ENCODE peak calls at places on chromosomes 11 and 22, in nine cellular contexts. One of them, this sample, is unnamed. For H3K4me1, the result is how much of the 10 kb centered on the place peaks cover.

GRCh38 chr11:1458340-1459218 is 28.0 kb downstream of the MOB2 start:
- DNase-seq in endodermal cell: peak
- DNase-seq in H1: no peak
- DNase-seq in A549: peak
- DNase-seq in left ventricle myocardium inferior: peak
- DNase-seq in naive thymus-derived CD4-positive, alpha-beta T cell: no peak
- DNase-seq in prostate gland: peak
- DNase-seq in upper lobe of right lung: peak
- DNase-seq in aorta: peak
- DNase-seq in this sample: no peak

GRCh38 chr11:35162795-35163194 is 23.8 kb downstream of the CD44 start:
- DNase-seq in endodermal cell: no peak
- DNase-seq in H1: no peak
- DNase-seq in A549: no peak
- DNase-seq in left ventricle myocardium inferior: no peak
- DNase-seq in naive thymus-derived CD4-positive, alpha-beta T cell: no peak
- DNase-seq in prostate gland: no peak
- DNase-seq in upper lobe of right lung: no peak
- DNase-seq in aorta: no peak
- DNase-seq in this sample: no peak

GRCh38 chr22:38401336-38402084 is 53.5 kb downstream of the KCNJ4 start:
- DNase-seq in endodermal cell: peak
- DNase-seq in H1: no peak
- DNase-seq in A549: no peak
- DNase-seq in left ventricle myocardium inferior: no peak
- DNase-seq in naive thymus-derived CD4-positive, alpha-beta T cell: no peak
- DNase-seq in prostate gland: no peak
- DNase-seq in upper lobe of right lung: peak
- DNase-seq in aorta: peak
- DNase-seq in this sample: no peak

GRCh38 chr11:66906077-66906929 is 49.4 kb downstream of the LRFN4 start:
- DNase-seq in endodermal cell: peak
- DNase-seq in H1: no peak
- DNase-seq in A549: peak
- DNase-seq in left ventricle myocardium inferior: peak
- DNase-seq in naive thymus-derived CD4-positive, alpha-beta T cell: no peak
- DNase-seq in prostate gland: no peak
- DNase-seq in upper lobe of right lung: no peak
- DNase-seq in aorta: peak
- DNase-seq in this sample: no peak

GRCh38 chr22:19853058-19853878 is 1.4 kb downstream of the GNB1L start:
- DNase-seq in endodermal cell: no peak
- DNase-seq in H1: no peak
- DNase-seq in A549: no peak
- DNase-seq in left ventricle myocardium inferior: no peak
- DNase-seq in naive thymus-derived CD4-positive, alpha-beta T cell: no peak
- DNase-seq in prostate gland: no peak
- DNase-seq in upper lobe of right lung: no peak
- DNase-seq in aorta: no peak
- DNase-seq in this sample: no peak

GRCh38 chr11:13486926-13487660 is 8.7 kb downstream of the PTH start:
- DNase-seq in endodermal cell: peak
- DNase-seq in H1: peak
- DNase-seq in A549: peak
- DNase-seq in left ventricle myocardium inferior: peak
- DNase-seq in naive thymus-derived CD4-positive, alpha-beta T cell: peak
- DNase-seq in prostate gland: no peak
- DNase-seq in upper lobe of right lung: peak
- DNase-seq in aorta: peak
- DNase-seq in this sample: no peak

GRCh38 chr11:1397146-1397861 is 7.6 kb downstream of the BRSK2 start:
- DNase-seq in endodermal cell: no peak
- DNase-seq in H1: no peak
- DNase-seq in A549: no peak
- DNase-seq in left ventricle myocardium inferior: no peak
- DNase-seq in naive thymus-derived CD4-positive, alpha-beta T cell: no peak
- DNase-seq in prostate gland: no peak
- DNase-seq in upper lobe of right lung: no peak
- DNase-seq in aorta: no peak
- DNase-seq in this sample: no peak

GRCh38 chr11:109954534-109954933 is 138.7 kb upstream of the ZC3H12C start:
- DNase-seq in endodermal cell: no peak
- DNase-seq in H1: no peak
- DNase-seq in A549: no peak
- DNase-seq in left ventricle myocardium inferior: no peak
- DNase-seq in naive thymus-derived CD4-positive, alpha-beta T cell: no peak
- DNase-seq in prostate gland: no peak
- DNase-seq in upper lobe of right lung: no peak
- DNase-seq in aorta: no peak
- DNase-seq in this sample: no peak

GRCh38 chr11:81700061-81700460 is 1033.6 kb downstream of the FAM181B start:
- DNase-seq in endodermal cell: no peak
- DNase-seq in H1: no peak
- DNase-seq in A549: no peak
- DNase-seq in left ventricle myocardium inferior: no peak
- DNase-seq in naive thymus-derived CD4-positive, alpha-beta T cell: no peak
- DNase-seq in prostate gland: no peak
- DNase-seq in upper lobe of right lung: no peak
- DNase-seq in aorta: no peak
- DNase-seq in this sample: no peak

GRCh38 chr22:22710719-22711531 is 66.5 kb downstream of the GGTLC2 start:
- DNase-seq in endodermal cell: peak
- DNase-seq in H1: peak
- DNase-seq in A549: peak
- DNase-seq in left ventricle myocardium inferior: peak
- DNase-seq in naive thymus-derived CD4-positive, alpha-beta T cell: peak
- DNase-seq in prostate gland: peak
- DNase-seq in upper lobe of right lung: peak
- DNase-seq in aorta: peak
- DNase-seq in this sample: peak

GRCh38 chr11:60502221-60502775 is 9.7 kb downstream of the MS4A12 start:
- DNase-seq in endodermal cell: no peak
- DNase-seq in H1: no peak
- DNase-seq in A549: no peak
- DNase-seq in left ventricle myocardium inferior: no peak
- DNase-seq in naive thymus-derived CD4-positive, alpha-beta T cell: no peak
- DNase-seq in prostate gland: no peak
- DNase-seq in upper lobe of right lung: no peak
- DNase-seq in aorta: no peak
- DNase-seq in this sample: no peak

GRCh38 chr11:85481862-85482261 is 145.3 kb downstream of the DLG2 start:
- DNase-seq in endodermal cell: no peak
- DNase-seq in H1: no peak
- DNase-seq in A549: no peak
- DNase-seq in left ventricle myocardium inferior: no peak
- DNase-seq in naive thymus-derived CD4-positive, alpha-beta T cell: no peak
- DNase-seq in prostate gland: no peak
- DNase-seq in upper lobe of right lung: no peak
- DNase-seq in aorta: no peak
- DNase-seq in this sample: no peak

GRCh38 chr22:19060356-19061009 is 61.7 kb downstream of the DGCR2 start:
- DNase-seq in endodermal cell: no peak
- DNase-seq in H1: no peak
- DNase-seq in A549: peak
- DNase-seq in left ventricle myocardium inferior: no peak
- DNase-seq in naive thymus-derived CD4-positive, alpha-beta T cell: no peak
- DNase-seq in prostate gland: peak
- DNase-seq in upper lobe of right lung: peak
- DNase-seq in aorta: no peak
- DNase-seq in this sample: no peak

GRCh38 chr11:78379039-78379670 is 38.5 kb downstream of the GAB2 start:
- DNase-seq in endodermal cell: no peak
- DNase-seq in H1: no peak
- DNase-seq in A549: no peak
- DNase-seq in left ventricle myocardium inferior: no peak
- DNase-seq in naive thymus-derived CD4-positive, alpha-beta T cell: no peak
- DNase-seq in prostate gland: no peak
- DNase-seq in upper lobe of right lung: no peak
- DNase-seq in aorta: no peak
- DNase-seq in this sample: no peak

GRCh38 chr11:95512682-95513081 is 276.9 kb downstream of the FAM76B start:
- DNase-seq in endodermal cell: no peak
- DNase-seq in H1: no peak
- DNase-seq in A549: peak
- DNase-seq in left ventricle myocardium inferior: peak
- DNase-seq in naive thymus-derived CD4-positive, alpha-beta T cell: no peak
- DNase-seq in prostate gland: peak
- DNase-seq in upper lobe of right lung: no peak
- DNase-seq in aorta: no peak
- DNase-seq in this sample: peak

GRCh38 chr11:94801866-94802460 is 33.8 kb downstream of the AMOTL1 start:
- DNase-seq in endodermal cell: no peak
- DNase-seq in H1: no peak
- DNase-seq in A549: no peak
- DNase-seq in left ventricle myocardium inferior: no peak
- DNase-seq in naive thymus-derived CD4-positive, alpha-beta T cell: no peak
- DNase-seq in prostate gland: no peak
- DNase-seq in upper lobe of right lung: no peak
- DNase-seq in aorta: no peak
- DNase-seq in this sample: peak

GRCh38 chr11:126112547-126112946 is 49.9 kb upstream of the CDON start:
- DNase-seq in endodermal cell: peak
- DNase-seq in H1: no peak
- DNase-seq in A549: no peak
- DNase-seq in left ventricle myocardium inferior: peak
- DNase-seq in naive thymus-derived CD4-positive, alpha-beta T cell: no peak
- DNase-seq in prostate gland: no peak
- DNase-seq in upper lobe of right lung: no peak
- DNase-seq in aorta: no peak
- DNase-seq in this sample: no peak

GRCh38 chr11:75781831-75782230 is 13.3 kb downstream of the DGAT2 start:
- DNase-seq in endodermal cell: no peak
- DNase-seq in H1: no peak
- DNase-seq in A549: no peak
- DNase-seq in left ventricle myocardium inferior: no peak
- DNase-seq in naive thymus-derived CD4-positive, alpha-beta T cell: no peak
- DNase-seq in prostate gland: no peak
- DNase-seq in upper lobe of right lung: no peak
- DNase-seq in aorta: no peak
- DNase-seq in this sample: no peak

GRCh38 chr11:114152785-114153184 is 93.3 kb downstream of the ZBTB16 start:
- DNase-seq in endodermal cell: no peak
- DNase-seq in H1: no peak
- DNase-seq in A549: no peak
- DNase-seq in left ventricle myocardium inferior: no peak
- DNase-seq in naive thymus-derived CD4-positive, alpha-beta T cell: no peak
- DNase-seq in prostate gland: no peak
- DNase-seq in upper lobe of right lung: no peak
- DNase-seq in aorta: no peak
- DNase-seq in this sample: no peak

GRCh38 chr11:114151631-114152030 is 92.1 kb downstream of the ZBTB16 start:
- DNase-seq in endodermal cell: no peak
- DNase-seq in H1: no peak
- DNase-seq in A549: no peak
- DNase-seq in left ventricle myocardium inferior: no peak
- DNase-seq in naive thymus-derived CD4-positive, alpha-beta T cell: no peak
- DNase-seq in prostate gland: no peak
- DNase-seq in upper lobe of right lung: no peak
- DNase-seq in aorta: no peak
- DNase-seq in this sample: peak

GRCh38 chr11:114150671-114151070 is 91.2 kb downstream of the ZBTB16 start:
- DNase-seq in endodermal cell: no peak
- DNase-seq in H1: no peak
- DNase-seq in A549: no peak
- DNase-seq in left ventricle myocardium inferior: no peak
- DNase-seq in naive thymus-derived CD4-positive, alpha-beta T cell: no peak
- DNase-seq in prostate gland: no peak
- DNase-seq in upper lobe of right lung: no peak
- DNase-seq in aorta: no peak
- DNase-seq in this sample: peak

GRCh38 chr11:114153224-114153623 is 93.7 kb downstream of the ZBTB16 start:
- DNase-seq in endodermal cell: no peak
- DNase-seq in H1: no peak
- DNase-seq in A549: no peak
- DNase-seq in left ventricle myocardium inferior: no peak
- DNase-seq in naive thymus-derived CD4-positive, alpha-beta T cell: no peak
- DNase-seq in prostate gland: no peak
- DNase-seq in upper lobe of right lung: no peak
- DNase-seq in aorta: no peak
- DNase-seq in this sample: peak

GRCh38 chr11:114152162-114152561 is 92.7 kb downstream of the ZBTB16 start:
- DNase-seq in endodermal cell: no peak
- DNase-seq in H1: no peak
- DNase-seq in A549: no peak
- DNase-seq in left ventricle myocardium inferior: no peak
- DNase-seq in naive thymus-derived CD4-positive, alpha-beta T cell: no peak
- DNase-seq in prostate gland: no peak
- DNase-seq in upper lobe of right lung: no peak
- DNase-seq in aorta: no peak
- DNase-seq in this sample: no peak
- H3K4me1 ChIP-seq in endodermal cell: under half
- H3K4me1 ChIP-seq in H1: under half
- H3K4me1 ChIP-seq in A549: under half
- H3K4me1 ChIP-seq in left ventricle myocardium inferior: half or more
- H3K4me1 ChIP-seq in naive thymus-derived CD4-positive, alpha-beta T cell: under half
- H3K4me1 ChIP-seq in prostate gland: under half
- H3K4me1 ChIP-seq in upper lobe of right lung: half or more
- H3K4me1 ChIP-seq in aorta: under half
- H3K4me1 ChIP-seq in this sample: half or more

GRCh38 chr11:128512478-128513127 is 74.8 kb downstream of the ETS1 start:
- DNase-seq in endodermal cell: no peak
- DNase-seq in H1: no peak
- DNase-seq in A549: no peak
- DNase-seq in left ventricle myocardium inferior: no peak
- DNase-seq in naive thymus-derived CD4-positive, alpha-beta T cell: no peak
- DNase-seq in prostate gland: no peak
- DNase-seq in upper lobe of right lung: no peak
- DNase-seq in aorta: no peak
- DNase-seq in this sample: no peak
- H3K4me1 ChIP-seq in endodermal cell: under half
- H3K4me1 ChIP-seq in H1: under half
- H3K4me1 ChIP-seq in A549: half or more
- H3K4me1 ChIP-seq in left ventricle myocardium inferior: half or more
- H3K4me1 ChIP-seq in naive thymus-derived CD4-positive, alpha-beta T cell: half or more
- H3K4me1 ChIP-seq in prostate gland: under half
- H3K4me1 ChIP-seq in upper lobe of right lung: half or more
- H3K4me1 ChIP-seq in aorta: under half
- H3K4me1 ChIP-seq in this sample: half or more

DNA sequence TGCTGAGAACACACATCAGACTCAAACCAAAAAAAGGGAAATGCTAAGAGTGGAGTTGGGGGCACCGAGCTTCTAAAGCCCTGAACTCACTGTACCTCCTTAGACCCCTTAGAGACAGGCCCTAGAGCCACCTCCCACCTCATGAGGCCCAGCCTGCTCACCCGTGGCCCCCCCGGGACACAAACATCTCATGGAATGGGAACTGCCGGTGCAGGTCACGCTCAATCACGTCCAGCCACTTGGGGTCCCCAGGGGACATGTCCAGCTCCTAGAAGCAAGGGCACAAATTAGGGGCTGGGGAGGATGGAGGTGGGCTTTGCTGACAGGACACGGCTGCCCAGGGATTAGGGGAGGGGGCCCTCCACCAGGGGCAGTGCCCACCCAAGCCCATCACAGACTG is 6.3 kb upstream of the CASTOR1 start:
- DNase-seq in endodermal cell: no peak
- DNase-seq in H1: no peak
- DNase-seq in A549: no peak
- DNase-seq in left ventricle myocardium inferior: no peak
- DNase-seq in naive thymus-derived CD4-positive, alpha-beta T cell: no peak
- DNase-seq in prostate gland: no peak
- DNase-seq in upper lobe of right lung: no peak
- DNase-seq in aorta: no peak
- DNase-seq in this sample: no peak
- H3K4me1 ChIP-seq in endodermal cell: under half
- H3K4me1 ChIP-seq in H1: under half
- H3K4me1 ChIP-seq in A549: under half
- H3K4me1 ChIP-seq in left ventricle myocardium inferior: half or more
- H3K4me1 ChIP-seq in naive thymus-derived CD4-positive, alpha-beta T cell: under half
- H3K4me1 ChIP-seq in prostate gland: under half
- H3K4me1 ChIP-seq in upper lobe of right lung: under half
- H3K4me1 ChIP-seq in aorta: under half
- H3K4me1 ChIP-seq in this sample: under half

GRCh38 chr11:133081730-133082452 is 450.4 kb downstream of the OPCML start:
- DNase-seq in endodermal cell: peak
- DNase-seq in H1: no peak
- DNase-seq in A549: no peak
- DNase-seq in left ventricle myocardium inferior: no peak
- DNase-seq in naive thymus-derived CD4-positive, alpha-beta T cell: no peak
- DNase-seq in prostate gland: no peak
- DNase-seq in upper lobe of right lung: no peak
- DNase-seq in aorta: no peak
- DNase-seq in this sample: no peak
- H3K4me1 ChIP-seq in endodermal cell: under half
- H3K4me1 ChIP-seq in H1: under half
- H3K4me1 ChIP-seq in A549: under half
- H3K4me1 ChIP-seq in left ventricle myocardium inferior: under half
- H3K4me1 ChIP-seq in naive thymus-derived CD4-positive, alpha-beta T cell: under half
- H3K4me1 ChIP-seq in prostate gland: under half
- H3K4me1 ChIP-seq in upper lobe of right lung: under half
- H3K4me1 ChIP-seq in aorta: under half
- H3K4me1 ChIP-seq in this sample: under half